ENCODE peak calls at places on chromosomes 11 and 22, in five cellular contexts. B is progenitor cell of endocrine pancreas, G is esophagus squamous epithelium, V is fibroblast of lung, Y is cardiac muscle cell. P is an unnamed sample.

GRCh38 chr11:2301631-2302272 is at the start of the genes C11orf21 and TSPAN32:
- DNase-seq in B (no peak), G (no peak), V (peak), Y (peak), P (no peak)

GRCh38 chr11:76385903-76386302 is 4.8 kb downstream of the GVQW3 start:
- DNase-seq in B (no peak), G (no peak), V (peak), Y (no peak), P (no peak)

GRCh38 chr11:70029115-70029830 is 48.8 kb upstream of the ANO1 start:
- DNase-seq in B (no peak), G (no peak), V (no peak), Y (peak), P (no peak)

GRCh38 chr11:120248551-120249278 is 8.8 kb downstream of the POU2F3 start:
- DNase-seq in B (no peak), G (no peak), V (peak), Y (no peak), P (peak)

GRCh38 chr11:66981976-66982578 is 7.0 kb downstream of the C11orf86 start:
- DNase-seq in B (no peak), G (peak), V (peak), Y (no peak), P (peak)

GRCh38 chr11:6523253-6523652 is 26.2 kb downstream of the DNHD1 start:
- DNase-seq in B (no peak), G (no peak), V (peak), Y (no peak), P (peak)

GRCh38 chr22:43531651-43532050 is 119.8 kb downstream of the MPPED1 start:
- DNase-seq in B (no peak), G (no peak), V (no peak), Y (no peak), P (no peak)

GRCh38 chr11:44884056-44884455 is 66.6 kb downstream of the TP53I11 start:
- DNase-seq in B (no peak), G (no peak), V (no peak), Y (no peak), P (no peak)

GRCh38 chr11:97610000-97610399 is 1220.2 kb downstream of the JRKL start:
- DNase-seq in B (no peak), G (no peak), V (no peak), Y (no peak), P (peak)

GRCh38 chr11:80929406-80929805 is 1488.6 kb upstream of the TENM4 start:
- DNase-seq in B (no peak), G (no peak), V (no peak), Y (no peak), P (no peak)

GRCh38 chr22:26589367-26589844 is 526 bp downstream of the TPST2 start:
- DNase-seq in B (peak), G (no peak), V (peak), Y (peak), P (peak)

GRCh38 chr11:75533843-75534242 is 8.1 kb upstream of the GDPD5 start:
- DNase-seq in B (no peak), G (no peak), V (no peak), Y (no peak), P (no peak)

GRCh38 chr11:9060700-9061111 is 30.7 kb downstream of the SCUBE2 start:
- DNase-seq in B (no peak), G (no peak), V (no peak), Y (peak), P (no peak)

GRCh38 chr11:115761348-115761747 is 257.1 kb upstream of the CADM1 start:
- DNase-seq in B (no peak), G (no peak), V (no peak), Y (no peak), P (no peak)

GRCh38 chr11:60866911-60867870 is at the start of gene ZP1:
- DNase-seq in B (no peak), G (no peak), V (no peak), Y (no peak), P (no peak)

GRCh38 chr11:73981051-73981805 is 1.4 kb downstream of the UCP2 start:
- DNase-seq in B (no peak), G (no peak), V (no peak), Y (no peak), P (no peak)

GRCh38 chr11:62221498-62221897 is 13.0 kb downstream of the SCGB2A1 start:
- DNase-seq in B (no peak), G (no peak), V (no peak), Y (no peak), P (no peak)

GRCh38 chr11:62223095-62223494 is 14.6 kb downstream of the SCGB2A1 start:
- DNase-seq in B (no peak), G (no peak), V (peak), Y (no peak), P (no peak)

GRCh38 chr11:62217191-62217748 is 8.8 kb downstream of the SCGB2A1 start:
- DNase-seq in B (no peak), G (no peak), V (no peak), Y (peak), P (peak)
- TF ChIP-seq CTCF in B (peak), G (peak), V (no peak), Y (peak), P (peak)

GRCh38 chr11:113864410-113864809 is 11.0 kb downstream of the USP28 start:
- DNase-seq in B (no peak), G (no peak), V (no peak), Y (no peak), P (no peak)
- TF ChIP-seq CTCF in B (no peak), G (no peak), V (no peak), Y (no peak), P (no peak)

GRCh38 chr22:46297151-46297819 is 615 bp downstream of the GTSE1 start:
- DNase-seq in B (no peak), G (no peak), V (peak), Y (peak), P (peak)

GRCh38 chr22:46294784-46295183 is 1.9 kb upstream of the GTSE1 start:
- DNase-seq in B (no peak), G (no peak), V (no peak), Y (no peak), P (no peak)

GRCh38 chr22:46299101-46299500 is 2.4 kb downstream of the GTSE1 start:
- DNase-seq in B (no peak), G (no peak), V (no peak), Y (no peak), P (no peak)

GRCh38 chr22:46295277-46295971 is 1.2 kb upstream of the GTSE1 start:
- DNase-seq in B (no peak), G (no peak), V (no peak), Y (no peak), P (no peak)

GRCh38 chr22:46296257-46297150 is at the start of gene GTSE1:
- DNase-seq in B (peak), G (peak), V (peak), Y (peak), P (peak)
- TF ChIP-seq CTCF in B (no peak), G (no peak), V (no peak), Y (peak), P (peak)

GRCh38 chr22:45284705-45285305 is at the start of gene UPK3A:
- DNase-seq in B (peak), G (no peak), V (no peak), Y (peak), P (no peak)
- TF ChIP-seq CTCF in B (no peak), G (no peak), V (no peak), Y (no peak), P (no peak)

DNA sequence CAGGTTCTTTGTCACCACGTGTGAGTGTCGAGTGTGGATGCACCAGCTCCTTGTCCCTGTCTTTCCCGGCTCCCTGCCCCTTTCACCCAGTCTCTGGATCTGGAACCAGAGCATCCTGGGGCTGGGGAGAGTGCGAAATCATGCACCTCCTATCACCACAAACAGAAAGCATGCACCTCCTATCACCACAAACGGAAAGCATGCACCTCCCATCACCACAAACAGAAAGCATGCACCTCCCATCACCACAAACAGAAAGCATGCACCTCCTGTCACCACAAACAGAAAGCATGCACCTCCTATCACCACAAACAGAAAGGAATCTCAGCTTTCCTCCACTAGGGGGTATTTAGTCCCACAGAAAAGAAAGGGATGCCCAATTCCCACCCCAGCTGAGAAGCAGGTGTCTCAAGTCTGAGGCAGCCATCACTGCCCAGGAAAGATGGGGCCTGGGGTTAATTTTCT is 5.9 kb upstream of the GLB1L3 start:
- DNase-seq in B (no peak), G (no peak), V (no peak), Y (no peak), P (no peak)
- TF ChIP-seq CTCF in B (peak), G (no peak), V (no peak), Y (peak), P (peak)

P was measured in HFFc6.